ENCODE peak calls at places on chromosomes 12 and 14, in four cellular contexts. X is WTC11, F is IMR-90, N is AG09319. L is an unnamed sample.

GRCh38 chr12:21813125-21813524 is 38.6 kb upstream of the KCNJ8 start:
- DNase-seq in X (no peak), F (no peak), N (no peak), L (no peak)

GRCh38 chr12:1796515-1797010 is 23.8 kb upstream of the LRTM2 start:
- DNase-seq in X (no peak), F (no peak), N (no peak), L (peak; percentile 19)

GRCh38 chr14:23512156-23512555 is 39.4 kb downstream of the ZFHX2 start:
- DNase-seq in X (no peak), F (no peak), N (no peak), L (no peak)

GRCh38 chr12:6697584-6698351 is 2.8 kb downstream of the PIANP start:
- DNase-seq in X (peak; percentile 71), F (peak; percentile 64), N (peak; percentile 15), L (peak; percentile 71)

GRCh38 chr12:51013441-51013840 is 12.7 kb downstream of the SLC11A2 start:
- DNase-seq in X (no peak), F (no peak), N (no peak), L (no peak)

GRCh38 chr12:2957816-2958431 is 1.3 kb upstream of the TEAD4 start:
- DNase-seq in X (no peak), F (no peak), N (no peak), L (no peak)

GRCh38 chr14:32010561-32011188 is 66.4 kb upstream of the ARHGAP5 start:
- DNase-seq in X (no peak), F (peak; percentile 67), N (no peak), L (peak; percentile 87)

GRCh38 chr14:86124328-86124727 is 594.4 kb downstream of the FLRT2 start:
- DNase-seq in X (no peak), F (no peak), N (no peak), L (no peak)

GRCh38 chr14:92323031-92323915 is at the start of gene SLC24A4:
- DNase-seq in X (peak; percentile 56), F (no peak), N (no peak), L (no peak)

GRCh38 chr14:60616326-60617044 is 32.8 kb downstream of the SIX1 start:
- DNase-seq in X (no peak), F (no peak), N (no peak), L (no peak)

GRCh38 chr12:130809791-130810190 is 29.3 kb downstream of the STX2 start:
- DNase-seq in X (no peak), F (no peak), N (no peak), L (no peak)

GRCh38 chr12:116194935-116195431 is 82.5 kb downstream of the MED13L start:
- DNase-seq in X (no peak), F (no peak), N (no peak), L (no peak)

GRCh38 chr12:109527489-109528123 is 45.7 kb downstream of the MMAB start:
- DNase-seq in X (no peak), F (no peak), N (no peak), L (no peak)

GRCh38 chr14:53807580-53807979 is 149.0 kb downstream of the BMP4 start:
- DNase-seq in X (no peak), F (no peak), N (no peak), L (no peak)

GRCh38 chr14:49995162-49995561 is 102.3 kb downstream of the ARF6 start:
- DNase-seq in X (no peak), F (peak; percentile 39), N (no peak), L (no peak)

GRCh38 chr12:12893438-12893837 is 2.1 kb downstream of the GPRC5A start:
- DNase-seq in X (no peak), F (no peak), N (no peak), L (no peak)

GRCh38 chr14:68886109-68886434 is 93.0 kb downstream of the ACTN1 start:
- DNase-seq in X (no peak), F (no peak), N (no peak), L (no peak)

GRCh38 chr14:68882235-68882634 is 89.4 kb upstream of the ZFP36L1 start:
- DNase-seq in X (no peak), F (no peak), N (no peak), L (no peak)

GRCh38 chr14:68884031-68885030 is 91.5 kb upstream of the ZFP36L1 start:
- DNase-seq in X (no peak), F (peak; percentile 96), N (peak; percentile 73), L (peak; percentile 97)

GRCh38 chr14:68888025-68888850 is 90.9 kb downstream of the ACTN1 start:
- DNase-seq in X (no peak), F (no peak), N (no peak), L (no peak)

GRCh38 chr14:68885226-68886108 is 92.6 kb upstream of the ZFP36L1 start:
- DNase-seq in X (no peak), F (no peak), N (no peak), L (no peak)
- TF ChIP-seq CTCF in X (no peak), F (no peak), N (no peak), L (no peak)

DNA sequence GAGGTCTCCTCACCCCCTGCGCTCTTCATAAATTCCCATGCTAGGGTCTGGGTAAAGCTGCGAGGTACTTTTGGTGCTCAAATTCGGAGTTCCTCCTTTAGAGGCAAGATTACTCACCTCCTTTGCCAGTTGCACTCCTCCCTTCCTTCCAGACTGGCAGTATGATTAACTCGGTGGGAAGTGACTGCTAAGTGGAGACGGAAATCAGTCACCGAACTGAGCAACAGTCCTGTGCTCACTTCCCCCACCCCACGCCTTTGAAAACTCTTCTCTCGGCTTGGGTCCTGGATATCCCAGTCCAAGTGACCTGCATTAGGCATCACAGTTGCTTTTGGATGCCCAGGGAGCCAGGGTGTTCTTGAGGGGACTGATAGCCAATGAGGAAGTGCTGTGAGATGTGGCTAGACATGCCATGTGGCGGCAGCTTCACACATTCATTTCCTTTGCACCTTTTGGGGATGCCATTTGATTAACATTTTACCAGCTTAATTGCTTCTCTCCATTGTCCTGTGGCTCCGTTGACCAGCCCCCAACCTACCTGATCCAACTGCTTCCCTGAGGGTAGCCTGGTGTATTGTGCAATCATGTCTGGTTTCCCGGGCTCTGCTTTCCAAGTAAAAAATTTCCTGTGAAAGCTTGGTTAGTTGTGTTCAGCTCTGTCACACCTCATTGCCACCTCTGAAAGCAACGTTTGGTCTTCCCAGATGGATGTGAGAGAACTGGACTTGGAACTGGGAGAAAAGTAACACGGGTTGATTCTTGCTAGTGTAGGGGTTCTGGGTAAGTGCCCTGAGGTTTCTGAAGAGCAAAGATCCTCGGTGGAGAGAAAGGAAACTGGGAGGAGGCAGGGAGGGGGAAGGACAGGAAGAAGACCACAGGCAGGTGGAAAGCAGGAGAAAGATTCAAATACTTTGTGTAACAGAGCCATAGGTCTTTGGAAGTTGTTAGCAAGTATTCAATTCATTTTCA is 968 bp downstream of the PNP start:
- DNase-seq in X (no peak), F (peak; percentile 57), N (no peak), L (peak; percentile 88)
- TF ChIP-seq CTCF in X (no peak), F (no peak), N (no peak), L (no peak)

DNA sequence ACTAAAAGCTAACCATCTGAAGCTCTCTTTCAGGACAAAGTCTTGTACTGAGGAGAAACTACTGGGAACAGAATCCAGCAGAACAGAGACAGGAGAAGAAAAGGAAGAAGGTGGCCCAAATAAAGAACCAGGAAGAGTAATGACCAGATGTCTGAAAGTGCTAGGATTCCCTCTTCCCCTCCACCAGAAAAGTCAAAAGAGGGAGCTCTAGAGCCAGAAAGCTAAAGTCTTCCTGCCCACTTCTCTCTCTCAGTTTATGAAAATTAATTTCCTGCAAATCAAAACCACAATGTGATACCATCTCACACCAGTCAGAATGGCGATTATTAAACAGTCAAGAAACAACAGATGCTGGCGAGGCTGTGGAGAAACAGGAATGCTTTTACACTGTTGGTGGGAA is 47.2 kb downstream of the SPPL3 start:
- DNase-seq in X (no peak), F (no peak), N (no peak), L (no peak)
- TF ChIP-seq CTCF in X (no peak), F (peak; percentile 41), N (peak; percentile 30), L (peak; percentile 49)

GRCh38 chr12:52992699-52993557 is 13.3 kb upstream of the EIF4B start:
- DNase-seq in X (no peak), F (peak; percentile 60), N (no peak), L (peak; percentile 73)
- TF ChIP-seq CTCF in X (no peak), F (no peak), N (no peak), L (no peak)

GRCh38 chr12:113167868-113168267 is 17.4 kb downstream of the DDX54 start:
- DNase-seq in X (no peak), F (no peak), N (no peak), L (no peak)
- TF ChIP-seq CTCF in X (no peak), F (no peak), N (no peak), L (no peak)

DNA sequence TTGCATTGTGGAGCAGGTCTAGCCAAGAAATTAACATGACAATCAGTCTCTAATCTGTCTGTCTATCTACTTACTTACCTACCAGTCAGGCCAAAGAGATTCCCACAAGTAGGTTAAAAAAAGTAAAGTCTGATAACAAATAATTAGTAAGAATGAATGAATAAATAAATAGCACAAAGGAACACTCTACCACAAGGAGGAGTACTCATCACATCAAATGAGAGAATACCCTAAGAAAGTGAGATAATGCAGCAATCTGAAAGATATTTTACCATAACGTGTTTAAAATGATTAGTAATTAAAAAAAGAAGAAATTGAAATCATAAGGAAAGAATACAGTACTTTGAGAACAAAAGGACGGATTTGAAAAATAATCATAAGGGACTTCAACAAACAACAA is 187.2 kb downstream of the SYNE2 start:
- DNase-seq in X (no peak), F (peak; percentile 44), N (no peak), L (peak; percentile 40)
- TF ChIP-seq CTCF in X (no peak), F (peak; percentile 72), N (peak; percentile 37), L (peak; percentile 47)

GRCh38 chr12:56839489-56840442 is 76.6 kb downstream of the HSD17B6 start:
- DNase-seq in X (peak; percentile 78), F (peak; percentile 9), N (no peak), L (peak; percentile 21)
- TF ChIP-seq CTCF in X (peak; percentile 22), F (peak; percentile 37), N (peak; percentile 19), L (peak; percentile 37)

L was measured in fibroblast of mammary gland.